ENCODE peak calls at places on chromosome 1, in five cellular contexts. Z is prostate gland, K is HCT116, H is GM23338, R is sigmoid colon. N is an unnamed sample.
A peak's percentile ranks its signal among the peaks of the same experiment; 100 is the strongest.

GRCh38 chr1:167714098-167714850 is 7.5 kb upstream of the MPZL1 start:
- DNase-seq in Z (peak; percentile 89), K (peak; percentile 76), H (peak; percentile 77), R (peak; percentile 94), N (peak; percentile 83)

GRCh38 chr1:10451286-10451685 is 1.5 kb downstream of the CORT start:
- DNase-seq in Z (no peak), K (no peak), H (peak; percentile 40), R (no peak), N (no peak)

GRCh38 chr1:37482004-37482785 is 7.8 kb downstream of the ZC3H12A start:
- DNase-seq in Z (no peak), K (no peak), H (no peak), R (no peak), N (no peak)

GRCh38 chr1:208206092-208206698 is 38.0 kb downstream of the PLXNA2 start:
- DNase-seq in Z (no peak), K (no peak), H (no peak), R (no peak), N (no peak)

GRCh38 chr1:115373305-115373704 is 35.3 kb upstream of the NGF start:
- DNase-seq in Z (no peak), K (no peak), H (no peak), R (no peak), N (peak; percentile 44)

GRCh38 chr1:184911103-184911502 is 63.2 kb downstream of the NIBAN1 start:
- DNase-seq in Z (no peak), K (no peak), H (no peak), R (no peak), N (no peak)

GRCh38 chr1:4044967-4045366 is 144.9 kb upstream of the C1orf174 start:
- DNase-seq in Z (no peak), K (no peak), H (no peak), R (no peak), N (no peak)

GRCh38 chr1:63746129-63746864 is 27.5 kb upstream of the ROR1 start:
- DNase-seq in Z (no peak), K (no peak), H (peak; percentile 68), R (no peak), N (peak; percentile 10)

GRCh38 chr1:107139833-107140702 is 771 bp upstream of the NTNG1 start:
- DNase-seq in Z (peak; percentile 33), K (no peak), H (peak; percentile 86), R (peak; percentile 66), N (no peak)

DNA sequence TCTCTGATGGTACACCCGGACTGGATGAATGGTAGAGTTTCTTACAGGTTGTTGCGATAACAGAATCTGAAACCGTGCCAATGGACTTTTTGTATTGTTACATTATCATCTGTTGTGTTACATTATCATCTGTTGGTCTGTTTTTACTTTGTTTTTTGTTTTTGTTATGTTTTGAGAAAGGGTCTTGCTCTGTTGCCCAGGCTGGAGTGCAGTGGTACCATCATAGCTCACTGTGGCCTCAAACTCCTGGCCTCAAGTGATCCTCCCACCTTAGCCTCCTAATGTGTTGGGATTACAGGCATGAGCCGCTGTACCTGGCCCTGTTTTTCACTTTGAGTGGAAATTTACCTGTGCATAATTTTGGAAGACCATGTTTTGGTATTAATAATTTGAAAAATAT is 10.2 kb upstream of the PEX10 start:
- DNase-seq in Z (no peak), K (no peak), H (no peak), R (no peak), N (no peak)
- TF ChIP-seq POLR2AphosphoS5 in Z (no peak), K (no peak), H (no peak), R (no peak), N (no peak)

GRCh38 chr1:245348626-245349025 is 193.8 kb downstream of the KIF26B start:
- DNase-seq in Z (no peak), K (no peak), H (no peak), R (peak; percentile 30), N (no peak)

GRCh38 chr1:245356891-245357585 is 202.3 kb downstream of the KIF26B start:
- DNase-seq in Z (no peak), K (no peak), H (no peak), R (no peak), N (no peak)

GRCh38 chr1:245353411-245353810 is 198.6 kb downstream of the KIF26B start:
- DNase-seq in Z (no peak), K (no peak), H (no peak), R (no peak), N (no peak)

DNA sequence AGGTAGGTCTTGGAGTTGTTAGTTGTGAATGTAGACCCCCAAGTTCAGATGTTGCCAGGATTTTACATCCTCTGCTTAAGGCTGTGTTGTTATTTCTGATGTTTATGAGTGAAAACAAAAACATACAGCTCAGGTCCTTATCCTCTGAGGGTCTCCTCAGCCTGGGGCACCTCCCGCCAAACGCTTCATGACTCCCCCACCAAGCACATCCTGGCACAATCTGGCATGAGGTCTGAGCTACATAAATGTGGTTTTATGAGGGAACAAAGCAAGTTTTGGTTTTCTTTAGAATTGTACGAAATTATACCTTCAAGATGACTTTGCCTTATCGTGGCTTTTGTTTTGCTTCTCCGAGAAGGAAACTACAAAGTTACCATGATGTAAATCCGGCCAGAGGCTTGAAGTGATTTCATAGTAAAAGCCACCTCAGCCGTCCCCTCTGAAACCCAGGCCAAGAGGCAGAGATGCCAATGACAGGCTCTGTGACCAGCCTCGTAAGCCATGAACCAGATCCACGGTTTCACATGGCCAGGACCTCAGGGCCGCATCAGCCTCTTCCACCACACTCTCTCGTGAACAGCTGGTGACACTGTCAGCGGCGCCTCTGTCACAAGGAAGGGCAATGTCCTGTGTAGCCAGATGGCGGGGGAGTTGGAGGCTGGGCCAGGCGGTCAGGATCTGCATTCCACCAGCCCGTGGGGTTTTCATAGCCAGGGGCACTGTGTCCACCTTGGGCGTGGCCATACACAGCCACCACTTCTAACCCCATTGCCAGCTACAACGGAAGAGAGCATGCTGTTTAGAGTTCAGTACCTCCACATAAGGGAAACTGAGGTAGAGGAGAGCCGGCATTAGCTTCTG is 199.4 kb downstream of the KIF26B start:
- DNase-seq in Z (no peak), K (no peak), H (no peak), R (no peak), N (no peak)
- H3K4me3 ChIP-seq in Z (no peak overlapping the region), K (no peak overlapping the region), H (no peak overlapping the region), R (no peak overlapping the region), N (no peak overlapping the region)

GRCh38 chr1:42173155-42173933 is 8.8 kb upstream of the GUCA2A start:
- DNase-seq in Z (peak; percentile 49), K (no peak), H (peak; percentile 86), R (peak; percentile 77), N (peak; percentile 64)

GRCh38 chr1:42171679-42172266 is 7.2 kb upstream of the GUCA2A start:
- DNase-seq in Z (no peak), K (no peak), H (no peak), R (no peak), N (no peak)

GRCh38 chr1:42168798-42169197 is 4.3 kb upstream of the GUCA2A start:
- DNase-seq in Z (no peak), K (no peak), H (no peak), R (peak; percentile 33), N (no peak)

GRCh38 chr1:42172394-42173133 is 8.0 kb upstream of the GUCA2A start:
- DNase-seq in Z (peak; percentile 58), K (no peak), H (no peak), R (peak; percentile 80), N (no peak)

GRCh38 chr1:42170779-42171621 is 6.5 kb upstream of the GUCA2A start:
- DNase-seq in Z (no peak), K (no peak), H (no peak), R (no peak), N (no peak)
- TF ChIP-seq POLR2AphosphoS5 in Z (no peak), K (no peak), H (no peak), R (no peak), N (no peak)

GRCh38 chr1:176897350-176898236 is 266.9 kb downstream of the ASTN1 start:
- DNase-seq in Z (peak; percentile 7), K (peak; percentile 39), H (peak; percentile 89), R (no peak), N (peak; percentile 31)
- H3K4me3 ChIP-seq in Z (no peak overlapping the region), K (no peak overlapping the region), H (peak overlapping the region; percentile 46), R (no peak overlapping the region), N (no peak overlapping the region)

GRCh38 chr1:112524986-112525385 is 16.2 kb downstream of the WNT2B start:
- DNase-seq in Z (no peak), K (no peak), H (no peak), R (no peak), N (no peak)
- TF ChIP-seq POLR2AphosphoS5 in Z (no peak), K (no peak), H (no peak), R (no peak), N (no peak)

DNA sequence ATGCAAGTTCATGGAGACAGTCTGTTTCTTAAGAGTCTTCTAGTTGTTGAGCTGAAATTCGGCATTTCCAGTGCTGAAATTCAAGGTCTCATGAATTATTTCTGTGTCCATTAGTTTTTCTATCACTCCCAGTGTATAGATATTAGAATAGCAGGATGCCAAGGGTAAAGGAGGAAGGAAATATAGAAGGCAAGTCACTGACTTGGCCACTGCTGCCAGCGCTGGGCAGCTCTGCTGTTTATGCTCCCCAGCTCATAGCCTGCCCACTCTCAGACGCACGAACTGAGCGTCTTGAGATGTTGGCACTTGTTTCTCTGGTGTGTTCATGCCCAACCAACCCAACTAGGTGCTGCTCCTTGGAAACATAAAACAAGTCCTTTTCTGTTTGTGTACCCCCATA is 110.1 kb downstream of the SLC45A1 start:
- DNase-seq in Z (no peak), K (no peak), H (no peak), R (peak; percentile 88), N (no peak)
- H3K4me3 ChIP-seq in Z (no peak overlapping the region), K (no peak overlapping the region), H (no peak overlapping the region), R (no peak overlapping the region), N (no peak overlapping the region)

N was measured in HL-60.